ENCODE peak calls at places on chromosomes 16 and 17, in seven cellular contexts. V, J, U, M, X, Z and W are unnamed samples.

GRCh38 chr17:4040784-4041183 is 76.5 kb upstream of the ATP2A3 start:
- DNase-seq in V (no peak), U (no peak), M (no peak), J (no peak), Z (no peak), X (no peak), W (no peak)

GRCh38 chr17:21280081-21280518 is 4.4 kb upstream of the MAP2K3 start:
- DNase-seq in J (peak), M (peak), X (peak), Z (peak), V (peak), U (peak), W (peak)

GRCh38 chr16:89043636-89044393 is 49.8 kb upstream of the ACSF3 start:
- DNase-seq in M (no peak), J (no peak), V (no peak), X (peak), U (no peak), Z (no peak), W (no peak)

GRCh38 chr16:1678500-1679098 is 520 bp downstream of the JPT2 start:
- DNase-seq in X (peak), M (peak), Z (peak), J (peak), V (peak), U (peak), W (no peak)

GRCh38 chr16:49356728-49357488 is 16.7 kb upstream of the C16orf78 start:
- DNase-seq in J (no peak), X (no peak), U (no peak), M (no peak), Z (no peak), V (no peak), W (no peak)

GRCh38 chr17:68328676-68329075 is 37.4 kb downstream of the ARSG start:
- DNase-seq in J (no peak), M (no peak), Z (peak), X (no peak), V (no peak), U (no peak), W (no peak)

GRCh38 chr16:87860553-87861299 is 8.6 kb downstream of the SLC7A5 start:
- DNase-seq in Z (no peak), X (no peak), J (no peak), U (no peak), M (no peak), V (peak), W (no peak)

GRCh38 chr17:7313890-7314718 is 1.1 kb downstream of the GPS2 start:
- DNase-seq in X (no peak), M (no peak), U (no peak), V (peak), Z (peak), J (no peak), W (no peak)

GRCh38 chr17:19024101-19025078 is 19.8 kb upstream of the FAM83G start:
- DNase-seq in Z (peak), J (no peak), U (peak), V (peak), M (peak), X (peak), W (no peak)

DNA sequence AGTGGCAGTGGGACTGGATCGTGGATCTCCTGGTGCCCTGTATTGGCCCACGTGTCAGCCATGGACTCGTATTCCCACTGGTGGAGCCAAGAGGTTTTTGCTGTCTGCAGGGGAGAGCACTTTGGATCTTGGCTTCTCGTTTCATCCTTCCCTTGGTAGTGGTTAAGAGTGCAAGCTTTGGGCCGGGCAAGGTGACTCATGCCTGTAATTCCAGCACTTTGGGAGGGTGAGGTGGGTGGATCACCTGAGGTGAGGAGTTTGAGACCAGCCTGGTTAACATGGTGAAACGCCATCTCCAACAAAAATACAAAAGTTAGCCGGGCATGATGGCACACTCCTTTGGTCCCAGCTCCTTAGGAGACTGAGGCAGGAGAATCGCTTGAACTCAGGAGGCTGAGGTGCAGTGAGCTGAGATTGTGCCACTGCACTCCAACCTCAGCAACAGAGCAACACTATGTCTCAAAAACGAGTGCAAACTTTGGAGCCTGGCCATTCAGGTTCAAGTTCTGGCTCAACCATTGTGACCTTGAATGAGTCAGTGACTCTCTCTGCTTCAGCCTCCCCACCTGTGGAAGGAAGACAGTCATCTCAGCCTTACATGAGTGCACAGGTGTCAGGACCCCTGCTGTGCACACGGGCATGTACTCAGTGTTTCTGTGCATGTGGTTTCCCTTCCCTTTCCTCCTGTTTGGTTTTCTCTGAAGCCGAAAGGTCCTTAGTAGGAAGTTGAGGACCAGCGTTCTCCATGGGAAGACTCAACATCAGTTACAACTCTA is 57.4 kb downstream of the PLCG2 start:
- DNase-seq in U (no peak), J (no peak), V (no peak), M (no peak), Z (no peak), X (no peak), W (no peak)
- H3K27ac ChIP-seq in U (no peak), J (no peak), V (no peak), M (no peak), Z (no peak), X (no peak), W (no peak)

GRCh38 chr16:67257486-67258159 is 8.8 kb downstream of the SLC9A5 start:
- DNase-seq in J (no peak), X (no peak), V (no peak), M (no peak), U (no peak), Z (no peak), W (no peak)

GRCh38 chr16:67260426-67261063 is 11.8 kb downstream of the SLC9A5 start:
- DNase-seq in X (peak), J (peak), V (peak), M (no peak), Z (peak), U (no peak), W (no peak)

GRCh38 chr16:67259705-67260104 is 10.9 kb downstream of the SLC9A5 start:
- DNase-seq in X (peak), J (no peak), U (no peak), M (no peak), V (no peak), Z (no peak), W (no peak)

GRCh38 chr16:67256701-67257230 is 8.0 kb downstream of the SLC9A5 start:
- DNase-seq in Z (no peak), V (no peak), U (no peak), X (no peak), M (no peak), J (no peak), W (no peak)

DNA sequence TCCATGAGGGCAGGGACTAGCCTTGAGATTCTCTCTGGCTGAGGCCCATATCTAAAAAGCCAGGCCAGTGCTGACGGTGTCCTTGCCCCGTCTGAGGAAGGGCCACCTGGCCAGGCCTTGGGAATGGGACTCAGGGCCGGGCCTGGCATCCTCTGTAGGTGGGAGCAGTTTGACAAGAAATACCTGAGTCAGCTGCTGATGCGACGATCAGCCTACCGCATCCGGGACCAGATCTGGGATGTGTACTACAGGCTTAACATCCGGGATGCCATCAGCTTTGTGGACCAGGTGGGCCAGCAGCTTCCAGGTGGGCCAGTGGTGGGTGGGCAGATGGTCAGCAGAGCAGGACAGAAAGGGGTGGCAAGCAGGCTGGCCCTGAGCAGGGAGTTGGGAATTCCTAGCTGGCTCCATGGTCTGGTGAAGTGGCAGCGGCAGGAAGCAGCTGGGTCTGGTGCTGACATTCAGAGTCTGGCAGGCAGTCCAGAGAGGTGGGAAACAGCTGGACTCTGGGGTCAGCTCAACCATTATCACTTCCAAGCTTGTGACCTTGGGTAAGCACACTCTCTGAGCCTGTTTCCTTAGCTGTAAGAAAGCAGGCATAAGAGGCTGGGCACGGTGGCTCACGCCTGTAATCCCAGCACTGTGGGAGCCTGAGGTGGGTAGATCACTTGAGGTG is 9.5 kb downstream of the SLC9A5 start:
- DNase-seq in J (no peak), X (peak), Z (no peak), U (no peak), V (no peak), M (no peak), W (no peak)
- H3K27ac ChIP-seq in J (no peak), X (no peak), Z (no peak), U (no peak), V (no peak), M (no peak), W (no peak)

DNA sequence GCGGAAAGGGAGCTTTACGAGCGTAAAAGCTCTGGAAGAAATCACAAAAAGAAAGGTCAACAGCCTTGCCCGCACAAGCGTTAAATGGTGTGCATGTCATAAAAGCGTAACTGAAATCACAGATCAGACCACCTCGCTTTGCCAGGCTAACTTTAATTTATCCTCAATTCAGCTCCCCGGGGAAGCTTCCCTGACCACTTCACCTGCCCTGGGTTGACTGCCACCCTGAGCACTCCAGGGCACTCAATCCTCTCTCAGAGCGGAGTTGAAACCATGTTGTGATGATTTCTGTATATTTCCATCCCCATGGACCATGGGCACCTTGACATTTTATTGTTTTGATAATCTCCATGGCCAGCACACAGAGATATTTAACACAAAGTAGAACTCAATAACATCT is 16.1 kb upstream of the NAGS start:
- DNase-seq in J (no peak), Z (no peak), X (no peak), V (no peak), M (no peak), U (no peak), W (no peak)
- H3K27ac ChIP-seq in J (no peak), Z (no peak), X (no peak), V (no peak), M (no peak), U (no peak), W (no peak)

DNA sequence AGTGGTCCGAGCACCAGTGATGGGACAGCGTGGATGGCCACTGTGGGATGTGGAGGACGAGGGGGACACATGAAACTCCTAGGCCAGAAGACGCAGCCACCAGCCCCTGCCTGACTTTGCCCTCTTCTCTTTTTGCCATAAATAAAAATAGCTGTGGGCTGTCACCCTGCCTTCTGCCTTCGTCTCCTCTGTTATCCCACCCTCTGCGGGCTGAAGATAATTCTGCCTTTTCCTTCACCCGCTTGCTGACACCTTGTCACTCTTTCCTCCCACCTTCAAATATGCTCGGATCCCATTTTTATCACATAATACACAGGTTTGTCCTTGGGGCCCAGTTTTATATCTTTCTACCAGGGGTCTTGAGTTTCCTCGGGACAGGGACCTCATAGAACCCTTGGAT is 87.6 kb upstream of the CIBAR2 start:
- DNase-seq in Z (no peak), J (no peak), M (no peak), U (no peak), X (no peak), V (no peak), W (no peak)
- H3K27ac ChIP-seq in Z (no peak), J (no peak), M (no peak), U (no peak), X (no peak), V (no peak), W (no peak)

GRCh38 chr17:48494335-48494734 is 36.5 kb downstream of the HOXB1 start:
- DNase-seq in X (no peak), V (no peak), Z (peak), J (no peak), M (no peak), U (no peak), W (no peak)
- H3K27ac ChIP-seq in X (no peak), V (no peak), Z (no peak), J (no peak), M (no peak), U (no peak), W (no peak)

GRCh38 chr16:72972878-72973571 is 74.9 kb downstream of the ZFHX3 start:
- DNase-seq in Z (peak), X (no peak), V (no peak), J (peak), M (no peak), U (no peak), W (no peak)

GRCh38 chr16:72977127-72977526 is 70.8 kb downstream of the ZFHX3 start:
- DNase-seq in X (peak), U (no peak), Z (no peak), M (no peak), J (no peak), V (no peak), W (no peak)

GRCh38 chr16:72976747-72977064 is 71.2 kb downstream of the ZFHX3 start:
- DNase-seq in J (no peak), V (no peak), X (peak), M (no peak), U (no peak), Z (no peak), W (no peak)

GRCh38 chr16:72976047-72976746 is 71.7 kb downstream of the ZFHX3 start:
- DNase-seq in V (no peak), X (peak), M (no peak), J (no peak), U (no peak), Z (no peak), W (no peak)

DNA sequence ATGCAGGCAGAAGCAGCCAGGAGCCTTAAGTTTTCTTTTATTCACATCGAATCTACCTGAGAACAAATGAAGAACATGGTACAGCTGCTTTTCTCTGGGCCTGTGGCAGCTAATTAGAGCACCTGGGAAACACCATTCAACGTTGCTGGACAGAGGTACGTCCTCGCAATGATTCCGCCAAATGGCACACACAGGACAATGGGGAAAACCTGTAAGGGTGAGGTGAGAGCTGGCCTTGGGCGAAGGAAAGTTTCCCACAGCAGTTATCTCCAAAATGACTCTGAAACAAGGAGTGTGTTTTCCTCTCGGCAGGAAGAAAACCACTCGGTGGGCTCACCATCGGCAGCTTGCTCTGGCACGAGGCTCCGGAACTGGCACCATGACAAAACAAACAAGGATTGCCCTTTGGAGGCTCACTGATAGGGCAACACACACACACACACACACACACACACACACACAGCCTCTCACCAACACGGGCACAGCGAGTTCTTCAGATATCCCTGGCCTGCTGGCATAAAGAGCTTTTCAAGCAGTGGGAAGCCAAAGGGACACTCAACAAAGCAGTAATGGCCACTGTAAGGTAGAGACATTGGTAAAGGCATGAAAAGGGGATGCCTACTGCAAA is 73.7 kb downstream of the ZFHX3 start:
- DNase-seq in X (no peak), U (no peak), M (no peak), V (no peak), Z (no peak), J (no peak), W (no peak)
- H3K27ac ChIP-seq in X (no peak), U (no peak), M (no peak), V (no peak), Z (no peak), J (peak), W (no peak)